ENCODE peak calls at places on chromosomes 2 and 18, in five cellular contexts. Z, C, U, E and J are unnamed samples.

GRCh38 chr18:39701071-39701783 is 2135.6 kb upstream of the CELF4 start:
- DNase-seq in U (no peak), C (no peak), Z (no peak), E (no peak), J (no peak)

GRCh38 chr2:68653538-68653982 is 10.2 kb downstream of the PROKR1 start:
- DNase-seq in C (no peak), U (peak), Z (no peak), E (peak), J (no peak)

GRCh38 chr18:32289480-32290075 is 99.7 kb downstream of the MEP1B start:
- DNase-seq in U (peak), E (peak), C (peak), Z (peak), J (peak)

GRCh38 chr2:71451695-71452094 is 1.7 kb upstream of the DYSF start:
- DNase-seq in C (no peak), E (no peak), Z (peak), U (no peak), J (no peak)

GRCh38 chr2:190165491-190165890 is 103.0 kb upstream of the MSTN start:
- DNase-seq in Z (no peak), C (no peak), U (no peak), E (no peak), J (no peak)

GRCh38 chr2:46164581-46165301 is 132.5 kb upstream of the EPAS1 start:
- DNase-seq in U (peak), Z (peak), E (peak), C (no peak), J (no peak)

GRCh38 chr2:79223539-79223938 is 64.0 kb upstream of the REG3A start:
- DNase-seq in C (no peak), E (no peak), Z (no peak), U (no peak), J (no peak)

GRCh38 chr18:11859282-11859797 is 8.1 kb downstream of the CHMP1B start:
- DNase-seq in Z (no peak), E (no peak), U (peak), C (no peak), J (no peak)

GRCh38 chr2:228798931-228799588 is 472.0 kb downstream of the PID1 start:
- DNase-seq in Z (no peak), C (no peak), U (no peak), E (no peak), J (no peak)

GRCh38 chr18:59385191-59385590 is 26.1 kb upstream of the LMAN1 start:
- DNase-seq in Z (no peak), E (no peak), U (no peak), C (no peak), J (no peak)

DNA sequence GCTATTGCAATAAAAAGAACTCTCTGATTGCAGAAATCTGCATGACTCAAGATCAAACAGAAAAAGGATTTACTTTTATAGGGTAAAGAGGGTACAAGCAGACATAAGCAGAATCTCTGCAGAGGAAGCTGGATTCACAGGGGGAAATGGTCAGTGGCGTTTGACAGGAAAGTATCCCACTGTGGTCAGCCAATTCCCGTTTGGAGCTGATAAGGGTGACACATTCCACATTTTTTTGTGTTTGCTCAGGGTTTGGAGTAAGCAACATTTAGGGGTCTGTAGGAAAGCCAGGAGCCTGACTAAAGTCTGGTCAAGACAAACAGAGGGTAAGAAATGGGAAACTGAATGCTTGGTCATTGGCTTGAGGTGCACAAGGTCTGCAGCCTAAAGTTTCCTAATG is 23.9 kb upstream of the SCYGR5 start:
- DNase-seq in C (no peak), E (peak), Z (no peak), U (no peak), J (no peak)
- H2AFZ ChIP-seq in C (no peak), E (no peak), Z (no peak), U (no peak), J (no peak)

DNA sequence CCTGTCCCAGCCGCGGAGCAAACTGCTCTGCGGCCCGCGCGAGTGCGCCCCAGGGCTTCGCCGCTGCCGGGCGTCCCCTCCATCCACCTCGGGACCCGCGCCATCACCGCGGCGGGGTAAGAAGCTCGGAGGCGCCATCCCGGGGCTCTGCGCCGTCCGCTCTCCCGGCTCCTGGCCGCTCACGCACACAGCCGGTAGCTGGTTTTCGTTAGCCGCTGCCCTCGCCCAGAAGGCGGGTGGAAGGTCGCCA is 905 bp upstream of the GDF7 start:
- DNase-seq in C (no peak), E (no peak), Z (peak), U (no peak), J (no peak)
- H2AFZ ChIP-seq in C (peak), E (peak), Z (peak), U (peak), J (no peak)

GRCh38 chr2:152407806-152408205 is 72.8 kb downstream of the FMNL2 start:
- DNase-seq in E (no peak), C (no peak), U (no peak), Z (no peak), J (no peak)
- H2AFZ ChIP-seq in E (no peak), C (no peak), U (no peak), Z (peak), J (no peak)

GRCh38 chr2:64177315-64177714 is 33.1 kb upstream of the PELI1 start:
- DNase-seq in C (no peak), Z (peak), U (no peak), E (peak), J (no peak)
- H2AFZ ChIP-seq in C (no peak), Z (no peak), U (no peak), E (no peak), J (no peak)

DNA sequence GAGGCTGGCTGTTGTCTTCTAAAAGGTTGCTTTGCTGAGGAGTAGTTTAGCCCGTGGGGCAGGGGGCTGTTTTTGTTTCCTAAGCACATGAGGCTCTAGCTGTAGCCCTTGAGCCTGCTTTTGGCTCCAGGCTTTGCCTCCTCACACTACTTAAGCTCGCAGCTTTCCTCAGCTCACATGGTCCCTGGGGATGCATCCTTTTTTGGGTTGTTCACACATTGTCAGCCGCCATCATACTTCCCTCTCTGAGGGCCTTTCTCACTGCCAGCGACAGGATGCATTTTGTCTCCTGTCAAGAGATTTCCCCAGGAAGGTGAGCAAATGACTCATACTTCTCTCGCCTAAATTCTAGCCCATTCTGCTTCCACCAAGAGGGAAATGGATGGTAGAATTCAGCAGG is 279.5 kb upstream of the PKDCC start:
- DNase-seq in U (no peak), C (no peak), E (no peak), Z (no peak), J (no peak)
- H2AFZ ChIP-seq in U (no peak), C (no peak), E (no peak), Z (no peak), J (no peak)

GRCh38 chr2:218885981-218886447 is 5.4 kb downstream of the WNT10A start:
- DNase-seq in U (no peak), Z (no peak), E (no peak), C (no peak), J (no peak)

GRCh38 chr2:218887079-218887478 is 6.4 kb downstream of the WNT10A start:
- DNase-seq in U (no peak), Z (no peak), E (no peak), C (no peak), J (no peak)

GRCh38 chr2:218888341-218888740 is 7.7 kb downstream of the WNT10A start:
- DNase-seq in E (no peak), U (no peak), Z (no peak), C (no peak), J (no peak)

GRCh38 chr2:218884519-218884918 is 3.9 kb downstream of the WNT10A start:
- DNase-seq in U (no peak), Z (no peak), C (no peak), E (no peak), J (no peak)

GRCh38 chr2:218886461-218886947 is 5.9 kb downstream of the WNT10A start:
- DNase-seq in C (no peak), E (no peak), U (no peak), Z (no peak), J (no peak)
- H2AFZ ChIP-seq in C (no peak), E (no peak), U (no peak), Z (no peak), J (no peak)

GRCh38 chr2:232683368-232683767 is 13.8 kb upstream of the GIGYF2 start:
- DNase-seq in E (no peak), U (no peak), Z (no peak), C (no peak), J (no peak)

GRCh38 chr2:232689152-232689910 is 7.8 kb upstream of the GIGYF2 start:
- DNase-seq in E (peak), Z (no peak), U (no peak), C (no peak), J (no peak)

GRCh38 chr2:232688201-232688600 is 8.9 kb upstream of the GIGYF2 start:
- DNase-seq in Z (no peak), U (no peak), C (no peak), E (no peak), J (no peak)

GRCh38 chr2:232693344-232693743 is 3.8 kb upstream of the GIGYF2 start:
- DNase-seq in U (no peak), C (no peak), E (no peak), Z (no peak), J (no peak)

DNA sequence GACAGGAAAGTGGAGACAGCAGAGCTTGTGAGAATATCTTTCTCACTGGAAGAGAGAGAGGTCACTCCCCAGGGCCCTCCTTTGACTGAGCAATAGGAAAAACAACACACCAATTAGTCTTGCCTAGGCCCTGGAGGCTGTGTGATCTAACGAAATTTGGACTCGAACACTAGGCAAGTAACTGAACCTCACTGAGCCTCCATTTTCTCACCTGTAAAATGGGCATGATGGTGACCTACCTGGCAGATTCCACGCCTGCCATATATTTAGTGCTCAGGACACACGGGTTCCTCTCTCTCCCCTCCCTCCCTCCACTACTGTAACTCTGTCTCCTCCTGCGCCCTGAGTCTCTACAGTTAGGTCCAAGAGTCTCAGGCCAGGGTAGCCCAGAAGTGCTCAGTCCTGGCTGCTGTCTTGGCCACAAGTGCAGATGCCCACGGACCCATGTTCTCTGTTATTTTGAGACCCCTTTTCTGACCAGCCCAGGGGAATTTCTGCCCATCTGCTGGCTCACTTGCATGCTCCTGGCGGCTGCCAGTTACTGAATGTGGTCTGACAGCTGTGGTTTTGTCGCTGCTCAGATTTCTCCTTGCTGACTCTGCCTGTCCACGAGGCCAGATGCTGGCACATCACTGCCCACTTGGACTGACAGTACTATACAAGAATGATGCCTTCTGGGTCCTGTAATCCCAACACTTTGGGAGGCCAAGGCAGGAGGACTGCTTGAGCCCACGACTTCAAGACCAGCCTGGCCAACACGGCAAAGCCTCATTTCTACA is 9.6 kb upstream of the GIGYF2 start:
- DNase-seq in U (no peak), E (no peak), Z (no peak), C (no peak), J (no peak)
- H2AFZ ChIP-seq in U (no peak), E (no peak), Z (no peak), C (no peak), J (no peak)

GRCh38 chr2:113376935-113377445 is 60.5 kb upstream of the ZNG1B start:
- DNase-seq in Z (no peak), E (no peak), C (no peak), U (no peak), J (no peak)
- H2AFZ ChIP-seq in Z (no peak), E (no peak), C (no peak), U (no peak), J (no peak)

DNA sequence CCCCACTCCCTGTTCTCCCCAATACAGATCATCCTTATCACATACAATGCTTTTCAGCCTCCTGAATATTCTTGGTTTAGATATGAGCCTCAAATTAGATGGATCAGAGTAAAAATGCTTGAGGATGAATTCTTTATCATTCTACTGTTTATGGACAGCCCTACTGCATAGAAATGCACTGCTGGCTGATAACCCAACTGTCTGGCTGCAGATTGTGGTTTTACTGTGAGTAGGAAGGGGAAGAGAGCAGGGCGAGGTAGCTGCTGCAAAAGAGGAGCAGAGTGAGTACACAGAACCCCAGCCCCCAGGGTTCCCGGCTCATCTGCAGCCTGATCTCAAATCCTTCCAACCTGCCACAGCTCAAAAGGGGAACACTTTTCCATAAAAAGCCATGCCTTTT is 29.4 kb upstream of the NCOA1 start:
- DNase-seq in Z (no peak), C (no peak), U (no peak), E (no peak), J (no peak)
- H2AFZ ChIP-seq in Z (no peak), C (peak), U (no peak), E (no peak), J (no peak)

GRCh38 chr2:221485500-221485870 is 86.6 kb downstream of the EPHA4 start:
- DNase-seq in C (no peak), E (peak), U (no peak), Z (peak), J (no peak)

GRCh38 chr2:221480251-221480650 is 91.9 kb downstream of the EPHA4 start:
- DNase-seq in U (no peak), C (no peak), E (no peak), Z (peak), J (no peak)

GRCh38 chr2:221484761-221485499 is 87.2 kb downstream of the EPHA4 start:
- DNase-seq in Z (peak), U (no peak), E (no peak), C (no peak), J (no peak)

GRCh38 chr2:221486106-221486505 is 86.0 kb downstream of the EPHA4 start:
- DNase-seq in Z (no peak), U (no peak), E (no peak), C (no peak), J (no peak)

DNA sequence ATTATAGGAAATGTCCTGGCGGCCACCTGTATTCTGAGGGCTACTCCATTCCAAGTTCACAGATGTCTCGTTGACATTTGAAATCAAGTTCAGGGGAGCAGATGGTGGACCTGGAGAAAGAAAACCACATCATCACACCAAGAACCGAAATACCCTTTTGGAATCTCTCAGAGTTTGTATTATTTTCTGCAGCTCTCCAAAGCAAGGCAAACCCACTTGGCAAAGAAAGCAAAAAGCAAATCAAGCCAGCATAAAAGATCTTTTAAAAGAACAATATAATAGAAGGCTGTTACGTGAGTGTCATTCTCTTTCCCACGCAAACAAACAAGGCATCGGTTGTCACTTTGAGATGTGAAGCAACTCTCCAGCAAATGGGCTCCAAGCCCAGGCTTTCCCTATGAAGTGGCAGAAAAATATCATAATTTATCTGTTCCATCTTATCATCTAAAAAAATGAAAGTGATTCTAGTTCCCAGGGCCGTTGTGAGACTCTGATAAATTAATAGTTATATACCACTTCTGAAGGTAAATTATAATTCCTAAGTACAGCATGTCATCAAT is 89.4 kb downstream of the EPHA4 start:
- DNase-seq in Z (no peak), C (no peak), U (no peak), E (no peak), J (no peak)
- H2AFZ ChIP-seq in Z (no peak), C (no peak), U (no peak), E (no peak), J (no peak)